ENCODE peak calls at places on chromosomes 2 and 18, in nine cellular contexts. S is uterus; G is body of pancreas; F is neuronal stem cell; I is hepatocyte; E is IMR-90; P is CD8-positive, alpha-beta T cell; D is naive thymus-derived CD4-positive, alpha-beta T cell; K is trophoblast cell. Q is an unnamed sample. For H3K4me1, the result is how much of the 10 kb centered on the place peaks cover.

GRCh38 chr2:119352357-119352756 is 14.3 kb downstream of the C2orf76 start:
- DNase-seq in P (no peak), E (no peak), I (no peak), S (no peak), D (no peak), K (no peak), F (no peak), G (peak), Q (no peak)

GRCh38 chr2:234438322-234438977 is 58.4 kb downstream of the ARL4C start:
- DNase-seq in S (no peak), G (no peak), F (no peak), P (no peak), I (no peak), D (no peak), K (no peak), E (no peak), Q (no peak)

GRCh38 chr2:240564191-240564570 is 4.0 kb downstream of the DUSP28 start:
- DNase-seq in P (no peak), E (no peak), G (no peak), I (no peak), K (no peak), S (no peak), F (no peak), D (no peak), Q (no peak)

GRCh38 chr2:17892726-17893534 is 14.5 kb downstream of the KCNS3 start:
- DNase-seq in S (no peak), E (no peak), K (no peak), D (no peak), I (peak), G (no peak), P (no peak), F (no peak), Q (no peak)

GRCh38 chr2:12478151-12479041 is 238.3 kb upstream of the TRIB2 start:
- DNase-seq in G (no peak), I (no peak), D (no peak), E (peak), P (no peak), K (no peak), F (no peak), S (no peak), Q (no peak)

GRCh38 chr18:45839415-45840395 is 14.2 kb downstream of the SIGLEC15 start:
- DNase-seq in D (peak), E (peak), K (no peak), F (no peak), P (no peak), I (peak), S (no peak), G (peak), Q (no peak)

GRCh38 chr2:58387701-58388100 is 146.6 kb upstream of the FANCL start:
- DNase-seq in E (no peak), P (no peak), S (no peak), F (no peak), D (no peak), I (no peak), G (no peak), K (peak), Q (no peak)

GRCh38 chr2:120955427-120955826 is 219.8 kb downstream of the GLI2 start:
- DNase-seq in K (no peak), P (no peak), S (no peak), F (no peak), G (peak), I (no peak), D (no peak), E (peak), Q (no peak)

GRCh38 chr2:202091476-202091875 is 18.4 kb downstream of the KIAA2012 start:
- DNase-seq in P (no peak), I (no peak), E (peak), D (no peak), G (no peak), K (no peak), F (no peak), S (no peak), Q (no peak)

GRCh38 chr18:68699043-68699442 is 15.9 kb downstream of the TMX3 start:
- DNase-seq in G (no peak), E (peak), K (no peak), D (no peak), I (no peak), P (no peak), S (no peak), F (no peak), Q (no peak)

GRCh38 chr18:3889803-3890202 is 439.8 kb downstream of the TGIF1 start:
- DNase-seq in I (peak), P (no peak), E (peak), S (no peak), D (no peak), F (no peak), G (no peak), K (no peak), Q (no peak)

GRCh38 chr2:231036578-231037106 is 681 bp upstream of the C2orf72 start:
- DNase-seq in P (no peak), I (no peak), G (no peak), F (no peak), K (no peak), S (no peak), D (no peak), E (no peak), Q (no peak)
- H3K4me3 ChIP-seq in P (no peak), I (no peak), G (no peak), F (no peak), K (no peak), S (no peak), D (no peak), E (no peak), Q (no peak)

DNA sequence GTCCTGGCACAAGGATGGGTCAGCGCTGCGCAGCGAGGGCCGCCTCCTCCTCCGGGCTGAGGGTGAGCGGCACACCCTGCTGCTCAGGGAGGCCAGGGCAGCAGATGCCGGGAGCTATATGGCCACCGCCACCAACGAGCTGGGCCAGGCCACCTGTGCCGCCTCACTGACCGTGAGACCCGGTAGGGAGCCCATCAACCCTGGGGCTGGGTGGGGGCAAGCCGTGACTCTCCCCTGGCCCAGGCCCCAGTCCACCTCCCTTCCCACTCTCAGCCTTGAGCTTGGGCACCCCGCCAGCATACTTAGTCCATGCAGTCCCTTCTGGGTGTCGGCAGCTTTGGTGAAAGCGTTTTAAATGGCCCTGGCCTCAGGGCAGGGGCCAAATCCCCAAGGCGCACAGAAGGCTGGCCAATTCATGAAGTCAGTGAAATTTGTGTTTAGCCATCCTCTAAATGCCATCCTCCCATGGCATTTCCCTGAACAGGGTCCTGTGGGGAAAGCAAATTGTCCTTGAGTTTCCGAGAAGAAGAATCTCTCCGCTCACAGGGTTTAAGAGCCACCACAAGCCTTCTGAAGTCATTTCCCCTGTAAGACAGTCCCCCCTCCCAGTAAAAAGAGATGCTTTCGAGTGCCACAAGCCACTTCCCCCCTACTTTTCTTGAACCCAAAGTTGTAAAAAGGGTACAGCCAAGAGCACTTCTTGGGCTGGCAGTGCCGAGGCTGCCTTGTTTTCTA is 17.1 kb downstream of the SPEG start:
- DNase-seq in S (peak), F (no peak), D (no peak), K (no peak), G (no peak), P (no peak), I (no peak), E (peak), Q (no peak)
- H3K27ac ChIP-seq in S (peak), F (no peak), D (no peak), K (no peak), G (no peak), P (no peak), I (peak), E (peak), Q (no peak)

DNA sequence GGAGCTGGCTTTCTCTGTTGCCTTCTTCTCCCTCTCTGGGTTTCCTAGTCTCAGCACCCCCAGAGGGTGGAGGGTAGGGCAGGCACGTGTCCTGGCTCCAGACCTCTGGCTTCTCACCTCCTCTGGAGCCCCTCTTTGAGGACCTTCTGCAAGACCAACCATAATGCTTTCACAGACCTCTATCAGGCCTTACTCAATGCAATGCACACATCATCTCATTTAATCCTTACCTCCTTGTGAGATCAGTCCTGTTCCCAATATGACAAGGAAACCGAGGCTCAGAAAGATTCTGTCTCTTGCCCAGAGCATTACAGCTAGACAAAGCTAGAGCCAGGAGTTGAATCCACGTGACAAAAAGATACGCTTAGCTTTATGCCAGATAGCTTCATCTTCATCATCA is 8.2 kb downstream of the ATOH8 start:
- DNase-seq in I (no peak), F (no peak), P (no peak), D (no peak), S (no peak), G (no peak), K (no peak), E (no peak), Q (no peak)
- H3K4me1 ChIP-seq in I (under half), F (under half), P (under half), D (under half), S (under half), G (under half), K (under half), E (under half), Q (under half)

GRCh38 chr18:70671889-70672551 is 383.2 kb downstream of the SOCS6 start:
- DNase-seq in I (no peak), P (peak), D (no peak), G (no peak), E (no peak), F (no peak), S (no peak), K (no peak), Q (peak)
- H3K4me3 ChIP-seq in I (no peak), P (peak), D (no peak), G (no peak), E (no peak), F (no peak), S (no peak), K (no peak), Q (no peak)

GRCh38 chr2:42493885-42494433 is at the start of gene KCNG3:
- DNase-seq in I (peak), P (peak), K (peak), G (peak), S (peak), F (peak), D (peak), E (peak), Q (peak)

GRCh38 chr2:42495234-42495581 is 1.4 kb upstream of the KCNG3 start:
- DNase-seq in F (no peak), D (no peak), P (no peak), G (no peak), E (no peak), I (no peak), S (no peak), K (no peak), Q (no peak)

GRCh38 chr2:42492691-42493467 is 903 bp downstream of the KCNG3 start:
- DNase-seq in S (no peak), D (peak), K (no peak), G (peak), F (no peak), E (no peak), P (peak), I (peak), Q (no peak)

GRCh38 chr2:42494434-42495233 is 852 bp upstream of the KCNG3 start:
- DNase-seq in D (peak), F (peak), P (peak), E (peak), G (peak), I (peak), K (peak), S (peak), Q (peak)

GRCh38 chr2:42493468-42493884 is 306 bp downstream of the KCNG3 start:
- DNase-seq in P (no peak), I (no peak), K (no peak), G (no peak), S (no peak), D (no peak), E (no peak), F (no peak), Q (no peak)
- H3K27ac ChIP-seq in P (no peak), I (no peak), K (no peak), G (peak), S (peak), D (no peak), E (no peak), F (no peak), Q (no peak)

GRCh38 chr2:172100080-172101007 is 2.4 kb downstream of the DLX2 start:
- DNase-seq in I (no peak), G (no peak), D (peak), K (no peak), S (no peak), E (no peak), P (no peak), F (peak), Q (no peak)
- H3K4me1 ChIP-seq in I (half or more), G (half or more), D (half or more), K (under half), S (under half), E (under half), P (half or more), F (under half), Q (half or more)

GRCh38 chr18:13684546-13684945 is 41.8 kb downstream of the FAM210A start:
- DNase-seq in S (no peak), D (no peak), G (no peak), K (no peak), I (no peak), F (no peak), E (no peak), P (no peak), Q (no peak)

DNA sequence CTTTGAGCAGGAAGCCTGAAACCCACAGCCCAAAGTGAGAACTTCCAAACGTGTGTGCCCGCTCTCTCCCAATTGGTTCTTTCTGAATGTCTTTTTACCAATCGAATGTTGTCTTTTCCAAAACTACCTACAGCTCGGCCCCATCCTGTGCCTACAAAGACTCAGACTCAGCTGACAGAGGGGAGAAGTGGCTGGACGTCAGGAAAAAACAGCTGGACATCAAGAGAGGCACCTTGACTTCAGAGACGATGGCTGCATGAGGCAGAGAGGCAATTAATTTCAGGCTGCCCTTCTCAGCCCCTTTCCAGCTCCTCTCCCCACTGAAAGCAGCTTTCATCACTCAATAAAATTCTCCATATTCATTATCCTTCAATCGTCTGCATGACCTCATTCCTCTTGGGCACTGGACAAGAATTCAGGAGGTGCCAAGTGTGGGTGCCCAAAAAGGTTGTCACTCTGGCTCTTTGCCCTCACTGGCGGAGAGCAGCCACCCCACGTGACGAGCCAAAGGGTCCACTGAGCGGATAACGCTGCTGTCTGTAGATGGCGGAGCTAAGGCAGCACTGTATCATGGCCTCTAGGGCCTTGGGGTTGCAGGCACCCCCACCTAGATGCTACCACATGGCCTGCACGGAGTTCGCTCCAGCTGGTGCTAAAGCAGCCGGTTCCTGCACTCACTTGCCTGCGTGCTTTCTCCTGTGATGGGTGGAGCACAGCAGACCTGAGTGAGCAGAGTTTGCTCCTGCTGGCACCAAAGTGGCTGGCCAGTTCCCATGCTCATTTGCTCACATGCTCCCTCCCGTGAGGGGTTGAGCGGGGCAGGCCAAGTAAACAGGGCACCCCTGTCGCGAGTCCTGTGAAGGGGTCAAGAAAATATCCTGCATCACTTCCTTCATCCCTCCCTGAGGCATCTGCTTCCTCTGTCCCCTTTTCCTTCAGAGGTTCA is 37.9 kb downstream of the FAM210A start:
- DNase-seq in E (no peak), F (no peak), G (no peak), P (no peak), S (no peak), D (no peak), K (no peak), I (no peak), Q (no peak)
- H3K4me3 ChIP-seq in E (no peak), F (no peak), G (no peak), P (no peak), S (no peak), D (no peak), K (no peak), I (no peak), Q (no peak)

GRCh38 chr2:218262631-218263586 is 2.1 kb downstream of the GPBAR1 start:
- DNase-seq in D (no peak), G (peak), F (no peak), K (no peak), P (no peak), S (peak), I (no peak), E (no peak), Q (no peak)

GRCh38 chr2:218260166-218260565 is 649 bp upstream of the GPBAR1 start:
- DNase-seq in P (no peak), E (no peak), G (no peak), K (no peak), S (no peak), F (no peak), I (no peak), D (no peak), Q (no peak)

GRCh38 chr2:218260742-218261423 is at the start of gene GPBAR1:
- DNase-seq in S (peak), K (no peak), E (no peak), G (peak), D (no peak), I (peak), F (no peak), P (no peak), Q (no peak)

GRCh38 chr2:218259099-218259921 is 1.5 kb upstream of the GPBAR1 start:
- DNase-seq in P (no peak), I (peak), G (peak), D (no peak), S (peak), E (peak), K (peak), F (no peak), Q (no peak)

DNA sequence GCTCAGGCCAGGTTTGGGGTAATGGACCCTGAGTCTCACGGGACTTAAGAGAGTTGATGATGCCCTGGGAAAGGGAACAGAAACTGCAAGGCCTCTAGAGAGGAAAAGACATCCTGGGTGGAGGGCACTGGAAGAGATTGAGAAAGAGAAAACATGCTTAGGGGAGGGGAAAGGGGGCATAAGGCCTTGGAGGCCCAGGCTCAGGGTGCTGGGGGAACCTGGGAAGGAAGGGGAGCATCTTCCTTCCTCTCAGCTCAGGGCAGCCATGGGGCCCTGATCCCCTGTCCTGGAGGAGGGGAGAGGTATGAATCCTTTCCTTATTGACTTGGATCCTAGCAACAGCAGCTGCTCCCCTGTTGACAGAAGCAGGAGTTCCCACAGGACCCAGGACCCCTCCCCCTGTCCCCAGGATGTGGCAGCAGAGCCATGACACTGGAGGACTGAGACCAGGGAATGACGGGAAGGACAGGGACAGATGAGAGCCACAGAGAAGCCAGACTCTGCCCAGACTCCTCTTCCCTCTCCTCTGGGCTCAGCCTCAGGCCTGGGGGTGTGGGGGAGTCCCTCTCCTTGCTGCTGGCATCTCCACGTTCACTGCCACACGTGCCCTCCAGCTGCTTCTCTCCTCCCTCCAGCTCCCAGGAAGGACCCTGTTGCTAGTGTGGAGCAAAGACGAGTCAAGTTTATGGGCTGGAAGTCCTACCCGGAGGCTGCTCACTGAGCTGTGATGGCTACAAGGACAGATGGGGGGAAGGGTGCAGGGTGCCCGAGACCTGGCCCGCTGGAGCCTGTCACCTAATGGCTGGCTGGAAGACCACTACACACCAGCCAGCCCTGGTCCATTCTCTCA is 834 bp downstream of the GPBAR1 start:
- DNase-seq in I (peak), K (no peak), P (no peak), F (no peak), D (no peak), G (peak), E (no peak), S (peak), Q (no peak)
- H3K27ac ChIP-seq in I (peak), K (no peak), P (no peak), F (no peak), D (no peak), G (peak), E (no peak), S (peak), Q (no peak)